ENCODE peak calls at places on chromosomes 2 and 18, in five cellular contexts. E, W, Z, G and A are unnamed samples.

GRCh38 chr18:8471373-8471772 is 137.9 kb upstream of the RAB12 start:
- DNase-seq in E (no peak), W (no peak), Z (no peak), G (no peak), A (no peak)

GRCh38 chr2:37552339-37552738 is 119.1 kb downstream of the CDC42EP3 start:
- DNase-seq in E (no peak), W (no peak), Z (no peak), G (no peak), A (no peak)

GRCh38 chr2:232325324-232326273 is 53.0 kb upstream of the ALPP start:
- DNase-seq in E (peak; percentile 50), W (peak; percentile 60), Z (no peak), G (no peak), A (no peak)

GRCh38 chr2:12804141-12804857 is 87.6 kb downstream of the TRIB2 start:
- DNase-seq in E (no peak), W (no peak), Z (no peak), G (no peak), A (no peak)

GRCh38 chr18:48803951-48804855 is 146.6 kb downstream of the SMAD7 start:
- DNase-seq in E (no peak), W (no peak), Z (no peak), G (no peak), A (no peak)

GRCh38 chr2:200966770-200967169 is 3.3 kb upstream of the ORC2 start:
- DNase-seq in E (no peak), W (peak; percentile 90), Z (no peak), G (peak; percentile 54), A (peak; percentile 46)

GRCh38 chr18:58315739-58316215 is 271.8 kb downstream of the NEDD4L start:
- DNase-seq in E (no peak), W (no peak), Z (no peak), G (no peak), A (peak; percentile 65)

GRCh38 chr2:238290715-238291549 is 2.5 kb upstream of the PER2 start:
- DNase-seq in E (no peak), W (no peak), Z (no peak), G (no peak), A (no peak)

GRCh38 chr2:234339016-234339415 is 157.9 kb downstream of the ARL4C start:
- DNase-seq in E (no peak), W (no peak), Z (no peak), G (no peak), A (no peak)

GRCh38 chr18:45107425-45107824 is 426.7 kb downstream of the SETBP1 start:
- DNase-seq in E (no peak), W (no peak), Z (no peak), G (no peak), A (no peak)

GRCh38 chr2:187324631-187325030 is 123.4 kb downstream of the CALCRL start:
- DNase-seq in E (no peak), W (no peak), Z (no peak), G (no peak), A (no peak)

GRCh38 chr2:176129825-176130152 is 284 bp downstream of the HOXD8 start:
- DNase-seq in E (no peak), W (no peak), Z (no peak), G (no peak), A (no peak)

GRCh38 chr2:30622452-30622851 is 175.4 kb downstream of the LCLAT1 start:
- DNase-seq in E (no peak), W (no peak), Z (no peak), G (no peak), A (no peak)

GRCh38 chr2:216275890-216276289 is 96.4 kb downstream of the MARCHF4 start:
- DNase-seq in E (no peak), W (no peak), Z (no peak), G (no peak), A (no peak)

GRCh38 chr2:74507926-74508520 is 528 bp upstream of the PCGF1 start:
- DNase-seq in E (no peak), W (peak; percentile 34), Z (peak; percentile 20), G (peak; percentile 39), A (no peak)

GRCh38 chr18:13541621-13542519 is 184.5 kb downstream of the FAM210A start:
- DNase-seq in E (no peak), W (no peak), Z (no peak), G (no peak), A (no peak)

GRCh38 chr2:233470839-233471238 is 95.7 kb downstream of the USP40 start:
- DNase-seq in E (no peak), W (no peak), Z (no peak), G (no peak), A (no peak)

GRCh38 chr2:130864830-130865229 is 28.1 kb downstream of the ARHGEF4 start:
- DNase-seq in E (no peak), W (peak; percentile 96), Z (no peak), G (no peak), A (peak; percentile 50)